ENCODE peak calls at places on chromosome 1, in five cellular contexts. E, H, V, U and B are unnamed samples.

GRCh38 chr1:27992271-27992670 is 32.5 kb downstream of the XKR8 start:
- DNase-seq in E (peak; percentile 25), H (no peak), V (no peak), U (no peak), B (peak; percentile 51)

GRCh38 chr1:17222557-17222956 is 17.6 kb downstream of the PADI1 start:
- DNase-seq in E (no peak), H (no peak), V (no peak), U (no peak), B (no peak)

GRCh38 chr1:94974824-94975223 is 47.9 kb upstream of the CNN3 start:
- DNase-seq in E (no peak), H (no peak), V (no peak), U (peak; percentile 97), B (no peak)

GRCh38 chr1:28173980-28174297 is 2.6 kb downstream of the PTAFR start:
- DNase-seq in E (no peak), H (no peak), V (no peak), U (no peak), B (peak; percentile 43)

GRCh38 chr1:225868631-225869330 is 13.4 kb downstream of the TMEM63A start:
- DNase-seq in E (no peak), H (no peak), V (no peak), U (no peak), B (no peak)

GRCh38 chr1:45954401-45954847 is 151.0 kb downstream of the MAST2 start:
- DNase-seq in E (no peak), H (no peak), V (peak; percentile 38), U (peak; percentile 64), B (no peak)

GRCh38 chr1:71593523-71593922 is 512.7 kb upstream of the ZRANB2 start:
- DNase-seq in E (peak; percentile 15), H (no peak), V (no peak), U (peak; percentile 4), B (no peak)

GRCh38 chr1:39800471-39800835 is 11.8 kb upstream of the BMP8B start:
- DNase-seq in E (no peak), H (no peak), V (no peak), U (no peak), B (no peak)

GRCh38 chr1:201283836-201284553 is 689 bp downstream of the PKP1 start:
- DNase-seq in E (no peak), H (no peak), V (no peak), U (no peak), B (no peak)

GRCh38 chr1:194908643-194909042 is 1699.6 kb downstream of the KCNT2 start:
- DNase-seq in E (no peak), H (no peak), V (peak; percentile 10), U (peak; percentile 36), B (no peak)

GRCh38 chr1:55064071-55064581 is 24.8 kb downstream of the PCSK9 start:
- DNase-seq in E (peak; percentile 28), H (no peak), V (no peak), U (peak; percentile 46), B (no peak)
- TF ChIP-seq CTCF in E (peak; percentile 61), H (no peak), V (peak; percentile 9), U (peak; percentile 63), B (no peak)

GRCh38 chr1:110047463-110047862 is 13.0 kb downstream of the STRIP1 start:
- DNase-seq in E (no peak), H (no peak), V (no peak), U (no peak), B (no peak)
- TF ChIP-seq CTCF in E (no peak), H (no peak), V (peak; percentile 3), U (peak; percentile 23), B (no peak)

GRCh38 chr1:55337801-55338447 is 122.8 kb upstream of the USP24 start:
- DNase-seq in E (peak; percentile 69), H (no peak), V (no peak), U (peak; percentile 73), B (no peak)
- TF ChIP-seq CTCF in E (peak; percentile 62), H (no peak), V (peak; percentile 65), U (peak; percentile 83), B (peak; percentile 38)

DNA sequence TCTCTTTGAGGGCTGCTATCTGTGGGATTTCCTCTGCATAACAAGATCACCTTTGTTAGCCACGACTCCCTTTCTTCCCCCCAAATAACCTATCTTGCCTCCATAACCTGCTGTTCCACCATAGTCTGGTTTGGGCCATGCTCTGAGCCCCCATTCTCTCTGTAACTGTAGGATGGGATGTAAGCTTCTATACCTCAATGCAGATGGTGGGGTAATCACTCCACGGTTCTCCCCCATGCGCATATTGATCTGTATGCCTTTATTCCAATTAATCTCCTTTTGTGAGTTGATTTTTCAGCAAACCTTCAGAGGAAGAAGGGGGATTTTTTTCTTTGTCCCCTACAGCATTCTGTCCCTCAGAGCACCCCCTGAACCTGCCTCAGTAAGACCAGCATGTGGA is 170.1 kb upstream of the IRF2BP2 start:
- DNase-seq in E (no peak), H (no peak), V (no peak), U (no peak), B (no peak)
- TF ChIP-seq CTCF in E (no peak), H (no peak), V (no peak), U (no peak), B (no peak)

DNA sequence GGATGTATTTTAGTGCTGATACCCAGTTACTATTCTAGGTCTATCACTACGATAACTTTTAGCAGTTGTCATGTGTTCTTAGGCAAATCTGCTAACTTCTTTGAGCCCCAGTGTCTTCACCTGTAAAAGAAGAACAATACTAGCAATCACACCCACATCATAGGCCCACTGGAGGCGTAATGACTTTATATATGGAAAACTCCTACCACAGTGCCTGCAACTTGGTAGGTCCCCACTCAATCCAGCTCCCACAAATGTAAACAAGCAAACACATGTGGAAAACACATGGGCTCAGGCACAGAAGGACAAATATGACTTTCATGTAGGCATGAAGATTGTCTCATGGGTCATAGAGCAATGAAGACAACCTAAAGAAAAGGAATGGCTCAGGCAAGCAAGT is 115.8 kb downstream of the TBX19 start:
- DNase-seq in E (no peak), H (no peak), V (no peak), U (no peak), B (no peak)
- TF ChIP-seq CTCF in E (no peak), H (no peak), V (no peak), U (no peak), B (no peak)

DNA sequence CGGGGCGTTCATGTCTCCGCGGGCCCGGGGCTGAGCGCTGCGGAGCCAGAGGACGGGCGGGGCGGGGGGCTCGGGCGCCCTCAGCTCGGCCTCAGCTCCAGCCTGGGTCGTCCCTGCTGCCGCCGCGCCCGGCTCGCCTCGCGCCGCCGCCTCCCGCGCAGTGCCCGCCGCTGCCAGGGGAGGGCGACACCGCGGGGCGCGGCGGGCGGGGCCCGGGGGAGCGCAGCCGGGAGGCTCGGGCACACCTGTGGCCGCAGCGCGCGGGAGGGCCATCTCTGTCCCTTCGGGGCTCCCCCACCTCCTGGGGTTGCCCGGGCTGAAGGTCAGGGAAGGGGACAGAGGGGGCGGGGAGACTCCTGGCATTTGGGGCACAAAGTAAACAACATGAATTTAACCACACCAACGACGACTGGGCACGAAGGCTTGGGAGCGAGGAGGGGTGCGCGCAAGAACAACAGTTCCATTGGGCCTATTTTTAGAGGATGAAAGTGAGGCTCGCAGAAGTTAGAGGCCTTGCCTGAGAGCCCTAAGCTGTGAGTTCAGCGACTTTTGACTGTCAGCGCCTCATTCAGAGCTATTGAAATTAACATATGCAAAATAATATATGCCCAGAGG is at the start of gene FAM131C:
- DNase-seq in E (peak; percentile 30), H (no peak), V (no peak), U (no peak), B (no peak)
- TF ChIP-seq CTCF in E (peak; percentile 48), H (peak; percentile 72), V (no peak), U (no peak), B (peak; percentile 30)

GRCh38 chr1:228463009-228463558 is 24.1 kb upstream of the RNF187 start:
- DNase-seq in E (no peak), H (no peak), V (no peak), U (no peak), B (no peak)

GRCh38 chr1:228464487-228464983 is 22.6 kb upstream of the RNF187 start:
- DNase-seq in E (peak; percentile 85), H (no peak), V (peak; percentile 38), U (peak; percentile 37), B (peak; percentile 65)

GRCh38 chr1:228465571-228466146 is 21.5 kb upstream of the RNF187 start:
- DNase-seq in E (no peak), H (no peak), V (no peak), U (no peak), B (no peak)

GRCh38 chr1:228463559-228464455 is 23.4 kb upstream of the RNF187 start:
- DNase-seq in E (peak; percentile 82), H (no peak), V (no peak), U (no peak), B (no peak)

GRCh38 chr1:228465134-228465533 is 22.0 kb upstream of the RNF187 start:
- DNase-seq in E (no peak), H (no peak), V (no peak), U (no peak), B (no peak)
- TF ChIP-seq CTCF in E (no peak), H (no peak), V (no peak), U (no peak), B (no peak)